ENCODE peak calls at places on chromosomes 5 and 9, in four cellular contexts. One of them, this sample, is unnamed.

GRCh38 chr5:61279725-61280124 is 52.3 kb upstream of the ZSWIM6 start:
- DNase-seq in astrocyte of the spinal cord: no peak
- DNase-seq in kidney epithelial cell: no peak
- DNase-seq in adipocyte: no peak
- DNase-seq in this sample: no peak

GRCh38 chr9:95383198-95383673 is 65.7 kb upstream of the FANCC start:
- DNase-seq in astrocyte of the spinal cord: peak
- DNase-seq in kidney epithelial cell: no peak
- DNase-seq in adipocyte: peak
- DNase-seq in this sample: peak

GRCh38 chr5:179217956-179218355 is 127.3 kb downstream of the ADAMTS2 start:
- DNase-seq in astrocyte of the spinal cord: no peak
- DNase-seq in kidney epithelial cell: no peak
- DNase-seq in adipocyte: no peak
- DNase-seq in this sample: no peak

GRCh38 chr5:154945695-154946301 is 4.9 kb downstream of the MRPL22 start:
- DNase-seq in astrocyte of the spinal cord: peak
- DNase-seq in kidney epithelial cell: no peak
- DNase-seq in adipocyte: peak
- DNase-seq in this sample: peak

GRCh38 chr5:14669975-14670374 is 5.5 kb downstream of the OTULIN start:
- DNase-seq in astrocyte of the spinal cord: peak
- DNase-seq in kidney epithelial cell: no peak
- DNase-seq in adipocyte: no peak
- DNase-seq in this sample: no peak

GRCh38 chr5:142869883-142870282 is 99.7 kb downstream of the ARHGAP26 start:
- DNase-seq in astrocyte of the spinal cord: no peak
- DNase-seq in kidney epithelial cell: no peak
- DNase-seq in adipocyte: peak
- DNase-seq in this sample: no peak

GRCh38 chr5:109191153-109191558 is 218.6 kb downstream of the PJA2 start:
- DNase-seq in astrocyte of the spinal cord: peak
- DNase-seq in kidney epithelial cell: no peak
- DNase-seq in adipocyte: peak
- DNase-seq in this sample: peak

GRCh38 chr5:176169393-176170063 is 68.7 kb upstream of the SIMC1 start:
- DNase-seq in astrocyte of the spinal cord: no peak
- DNase-seq in kidney epithelial cell: no peak
- DNase-seq in adipocyte: no peak
- DNase-seq in this sample: no peak

GRCh38 chr5:93150311-93151012 is 430.6 kb downstream of the NR2F1-AS1 start:
- DNase-seq in astrocyte of the spinal cord: no peak
- DNase-seq in kidney epithelial cell: no peak
- DNase-seq in adipocyte: peak
- DNase-seq in this sample: no peak

GRCh38 chr5:32044904-32045303 is 129.2 kb downstream of the GOLPH3 start:
- DNase-seq in astrocyte of the spinal cord: peak
- DNase-seq in kidney epithelial cell: no peak
- DNase-seq in adipocyte: no peak
- DNase-seq in this sample: peak

GRCh38 chr5:43192558-43193170 is 639 bp downstream of the NIM1K start:
- DNase-seq in astrocyte of the spinal cord: peak
- DNase-seq in kidney epithelial cell: no peak
- DNase-seq in adipocyte: peak
- DNase-seq in this sample: peak